ENCODE peak calls at places on chromosomes 7 and 10, in six cellular contexts. R is IMR-90, H is mesenchymal stem cell, K is neuronal stem cell, U is H1, I is trophoblast cell. L is an unnamed sample.

GRCh38 chr10:51852297-51852696 is 152.9 kb upstream of the CSTF2T start:
- DNase-seq in R (no peak), H (no peak), K (no peak), U (no peak), I (no peak), L (no peak)

GRCh38 chr10:102072867-102073527 is 7.8 kb downstream of the HPS6 start:
- DNase-seq in R (peak), H (peak), K (peak), U (no peak), I (peak), L (peak)

GRCh38 chr10:94546616-94547175 is 1.1 kb downstream of the HELLS start:
- DNase-seq in R (peak), H (peak), K (no peak), U (no peak), I (no peak), L (no peak)

GRCh38 chr7:37901890-37902524 is 14.6 kb downstream of the SFRP4 start:
- DNase-seq in R (peak), H (peak), K (no peak), U (no peak), I (no peak), L (peak)

GRCh38 chr7:88339195-88339922 is 32.7 kb upstream of the STEAP4 start:
- DNase-seq in R (no peak), H (no peak), K (no peak), U (no peak), I (no peak), L (no peak)

GRCh38 chr10:86105181-86105580 is 261.4 kb downstream of the GRID1 start:
- DNase-seq in R (no peak), H (no peak), K (no peak), U (no peak), I (no peak), L (no peak)

GRCh38 chr10:34083567-34083966 is 731.5 kb downstream of the PARD3 start:
- DNase-seq in R (no peak), H (no peak), K (no peak), U (no peak), I (no peak), L (no peak)

GRCh38 chr10:5975641-5976473 is 1.5 kb downstream of the IL15RA start:
- DNase-seq in R (peak), H (peak), K (no peak), U (no peak), I (peak), L (peak)

GRCh38 chr10:11525503-11525902 is 85.9 kb downstream of the USP6NL start:
- DNase-seq in R (peak), H (no peak), K (no peak), U (no peak), I (no peak), L (no peak)

GRCh38 chr7:142542938-142543337 is 206.3 kb upstream of the PRSS1 start:
- DNase-seq in R (peak), H (peak), K (no peak), U (no peak), I (no peak), L (no peak)

GRCh38 chr7:78523903-78524302 is 725.3 kb downstream of the PHTF2 start:
- DNase-seq in R (no peak), H (no peak), K (no peak), U (no peak), I (no peak), L (peak)

GRCh38 chr7:94190599-94191061 is 186.5 kb upstream of the BET1 start:
- DNase-seq in R (peak), H (peak), K (no peak), U (no peak), I (no peak), L (no peak)

GRCh38 chr7:39465055-39465929 is 100.9 kb upstream of the YAE1 start:
- DNase-seq in R (peak), H (peak), K (peak), U (peak), I (peak), L (peak)

GRCh38 chr10:43229208-43230061 is 37.4 kb downstream of the RASGEF1A start:
- DNase-seq in R (no peak), H (no peak), K (peak), U (no peak), I (no peak), L (no peak)

GRCh38 chr7:116447436-116447835 is 52.1 kb upstream of the CAV2 start:
- DNase-seq in R (no peak), H (no peak), K (no peak), U (no peak), I (no peak), L (no peak)

GRCh38 chr10:113438660-113439059 is 114.2 kb upstream of the HABP2 start:
- DNase-seq in R (peak), H (peak), K (no peak), U (no peak), I (no peak), L (no peak)

GRCh38 chr7:99557940-99558305 is 519 bp upstream of the ZNF655 start:
- DNase-seq in R (no peak), H (no peak), K (no peak), U (no peak), I (peak), L (peak)
- H4K8ac ChIP-seq in R (peak), H (peak), K (peak), U (peak), I (peak), L (no peak)

DNA sequence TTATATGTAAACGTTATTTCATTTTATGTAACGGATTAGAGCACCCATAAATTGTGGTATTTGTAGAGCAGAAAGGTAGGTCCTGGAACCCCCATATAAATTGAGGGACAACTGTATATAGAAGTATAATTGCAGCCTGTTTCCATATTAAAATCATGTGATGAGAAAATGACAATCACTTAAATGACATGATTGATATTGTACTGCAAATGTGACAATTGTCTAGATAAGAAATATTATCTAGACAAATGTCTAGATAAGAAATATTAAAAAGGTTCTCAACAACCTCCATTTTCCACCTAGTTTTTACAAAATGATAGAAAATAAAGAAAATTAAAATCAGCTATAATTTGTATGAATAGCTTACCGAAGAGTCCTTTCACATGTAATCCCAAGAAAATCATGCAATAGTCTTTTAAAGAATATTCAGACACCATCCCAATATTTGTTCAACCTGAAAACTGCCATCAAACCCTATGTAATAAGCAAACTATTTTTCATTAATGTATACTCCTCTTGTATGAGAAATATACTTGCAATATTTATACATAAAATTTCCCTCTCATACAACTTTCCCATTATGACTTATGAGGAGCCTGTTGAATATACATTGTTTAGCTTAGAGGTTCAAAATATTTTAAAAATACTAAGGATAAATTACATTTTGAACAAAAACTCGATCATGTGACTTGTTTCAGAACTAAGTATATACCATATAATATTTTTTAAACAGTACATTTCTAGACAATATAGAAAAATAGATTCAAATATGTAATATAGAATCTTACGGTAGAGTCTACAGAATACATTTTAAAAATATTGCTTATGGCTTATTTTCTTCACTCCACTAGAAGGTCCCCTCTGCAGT is 153.2 kb downstream of the CRPPA start:
- DNase-seq in R (no peak), H (no peak), K (no peak), U (no peak), I (no peak), L (no peak)
- H3K4me3 ChIP-seq in R (no peak), H (no peak), K (no peak), U (no peak), I (no peak), L (no peak)

GRCh38 chr10:35667971-35668370 is 25.9 kb upstream of the FZD8 start:
- DNase-seq in R (no peak), H (no peak), K (no peak), U (no peak), I (no peak), L (no peak)

GRCh38 chr10:35668865-35669650 is 27.0 kb upstream of the FZD8 start:
- DNase-seq in R (no peak), H (no peak), K (no peak), U (no peak), I (no peak), L (no peak)

DNA sequence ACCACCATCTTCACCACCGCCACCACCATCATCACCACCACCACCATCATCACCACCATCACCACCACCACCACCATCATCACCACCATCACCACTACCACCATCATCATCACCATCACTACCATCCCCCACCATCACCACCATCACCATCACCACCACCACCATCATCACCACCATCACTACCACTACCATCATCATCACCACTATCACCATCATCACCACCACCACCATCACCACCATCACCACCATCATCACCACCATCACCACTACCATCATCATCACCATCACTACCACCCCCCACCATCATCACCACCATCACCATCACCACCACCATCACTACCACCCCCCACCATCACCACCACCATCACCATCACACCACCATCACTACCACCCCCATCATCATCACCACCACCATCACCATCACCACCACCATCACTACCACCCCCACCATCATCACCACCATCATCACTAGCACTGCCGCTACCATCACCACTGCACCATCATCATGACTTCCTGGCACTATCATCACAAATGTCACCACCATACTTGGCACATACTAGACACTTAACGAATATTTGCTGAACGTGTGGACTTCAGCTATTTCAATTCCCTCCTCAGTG is 25.3 kb upstream of the FZD8 start:
- DNase-seq in R (no peak), H (no peak), K (no peak), U (no peak), I (no peak), L (no peak)
- H4K8ac ChIP-seq in R (no peak), H (no peak), K (no peak), U (no peak), I (no peak), L (no peak)

GRCh38 chr7:114087674-114088539 is 169.1 kb upstream of the PPP1R3A start:
- DNase-seq in R (no peak), H (no peak), K (peak), U (no peak), I (no peak), L (peak)
- H3K4me3 ChIP-seq in R (peak), H (peak), K (peak), U (peak), I (no peak), L (peak)

DNA sequence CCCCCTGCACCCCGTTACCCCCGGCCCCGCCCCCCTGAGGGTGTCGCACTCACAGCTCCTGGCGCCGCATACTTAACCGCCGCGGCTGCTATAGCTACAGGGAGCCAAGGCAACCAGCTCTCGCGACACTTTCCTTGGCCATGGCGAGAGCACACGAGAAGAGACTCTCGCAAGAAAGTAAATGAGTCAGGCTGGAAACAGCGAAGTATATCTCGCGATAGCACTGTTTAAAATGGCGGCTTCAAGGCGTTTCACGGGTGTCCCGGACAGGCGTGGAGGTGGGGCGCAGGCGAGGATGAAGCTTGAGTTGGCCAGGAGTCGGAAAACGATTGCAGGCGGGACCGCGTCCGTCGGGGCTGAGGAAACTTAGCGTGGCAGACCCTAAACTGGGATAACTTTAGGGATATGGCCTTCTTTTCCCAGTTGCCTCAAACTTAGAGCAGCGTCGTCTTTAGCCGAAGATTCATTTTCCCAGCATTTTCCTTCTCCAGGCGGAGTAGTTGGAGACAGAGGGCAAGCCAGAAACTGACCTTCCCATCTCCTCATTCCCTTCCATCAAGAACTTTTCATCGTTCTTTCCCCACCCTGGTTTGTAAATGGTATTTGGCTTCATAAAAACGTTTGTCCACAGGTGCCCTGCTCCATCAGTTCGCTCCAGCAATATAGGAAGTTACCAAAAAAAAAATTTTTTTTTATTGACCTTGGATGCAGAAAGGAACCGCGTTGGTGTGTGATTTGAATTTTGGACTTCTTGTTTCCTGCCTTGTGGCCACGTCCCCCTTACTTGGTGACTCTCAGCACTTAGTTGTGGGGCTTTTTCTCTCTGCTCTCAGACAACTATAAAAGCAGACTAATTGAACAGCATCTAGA is 15.2 kb downstream of the MYOZ1 start:
- DNase-seq in R (peak), H (peak), K (peak), U (peak), I (peak), L (peak)
- H4K8ac ChIP-seq in R (peak), H (peak), K (no peak), U (peak), I (peak), L (no peak)

DNA sequence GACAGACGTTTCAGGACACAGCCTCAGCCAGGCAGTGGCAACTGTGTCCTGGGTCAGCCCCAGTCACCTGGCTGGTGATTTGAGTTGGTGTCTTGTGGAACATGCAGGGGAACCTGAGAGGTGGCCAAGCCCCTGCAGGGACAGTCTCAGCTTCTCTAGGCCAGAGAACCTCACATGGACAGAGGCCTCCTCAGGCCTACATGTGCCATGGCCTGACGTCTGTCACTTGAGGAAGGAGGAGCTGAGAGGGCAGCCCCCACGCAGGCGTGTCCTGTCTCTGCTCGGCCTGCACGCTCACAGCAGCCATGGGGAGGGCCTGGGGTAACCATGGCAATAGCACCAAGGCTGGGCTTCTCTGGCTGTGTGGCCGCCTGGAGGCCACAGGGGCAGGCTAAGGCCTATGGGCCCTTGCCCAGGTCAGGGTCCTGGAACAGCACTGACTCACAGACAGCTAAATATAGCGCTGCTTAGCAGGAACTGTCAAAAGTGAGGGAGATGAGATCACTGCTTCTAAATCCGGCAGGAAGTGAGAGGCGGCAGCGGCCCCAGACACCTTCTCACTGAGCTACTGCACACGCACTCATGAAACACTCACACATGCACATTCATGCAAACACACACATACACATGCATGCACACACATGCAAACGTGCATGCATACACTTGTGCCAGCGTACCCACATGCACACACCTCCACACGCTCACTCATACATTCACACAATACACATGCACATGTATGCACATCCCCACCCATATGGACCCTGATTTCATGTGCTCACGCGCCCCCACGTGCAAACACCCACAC is 57.0 kb downstream of the YKT6 start:
- DNase-seq in R (peak), H (peak), K (no peak), U (no peak), I (peak), L (peak)
- H3K4me3 ChIP-seq in R (no peak), H (no peak), K (no peak), U (no peak), I (no peak), L (no peak)

GRCh38 chr7:41995632-41996271 is 241.3 kb downstream of the GLI3 start:
- DNase-seq in R (no peak), H (no peak), K (no peak), U (no peak), I (no peak), L (no peak)
- H4K8ac ChIP-seq in R (no peak), H (no peak), K (no peak), U (no peak), I (no peak), L (no peak)

DNA sequence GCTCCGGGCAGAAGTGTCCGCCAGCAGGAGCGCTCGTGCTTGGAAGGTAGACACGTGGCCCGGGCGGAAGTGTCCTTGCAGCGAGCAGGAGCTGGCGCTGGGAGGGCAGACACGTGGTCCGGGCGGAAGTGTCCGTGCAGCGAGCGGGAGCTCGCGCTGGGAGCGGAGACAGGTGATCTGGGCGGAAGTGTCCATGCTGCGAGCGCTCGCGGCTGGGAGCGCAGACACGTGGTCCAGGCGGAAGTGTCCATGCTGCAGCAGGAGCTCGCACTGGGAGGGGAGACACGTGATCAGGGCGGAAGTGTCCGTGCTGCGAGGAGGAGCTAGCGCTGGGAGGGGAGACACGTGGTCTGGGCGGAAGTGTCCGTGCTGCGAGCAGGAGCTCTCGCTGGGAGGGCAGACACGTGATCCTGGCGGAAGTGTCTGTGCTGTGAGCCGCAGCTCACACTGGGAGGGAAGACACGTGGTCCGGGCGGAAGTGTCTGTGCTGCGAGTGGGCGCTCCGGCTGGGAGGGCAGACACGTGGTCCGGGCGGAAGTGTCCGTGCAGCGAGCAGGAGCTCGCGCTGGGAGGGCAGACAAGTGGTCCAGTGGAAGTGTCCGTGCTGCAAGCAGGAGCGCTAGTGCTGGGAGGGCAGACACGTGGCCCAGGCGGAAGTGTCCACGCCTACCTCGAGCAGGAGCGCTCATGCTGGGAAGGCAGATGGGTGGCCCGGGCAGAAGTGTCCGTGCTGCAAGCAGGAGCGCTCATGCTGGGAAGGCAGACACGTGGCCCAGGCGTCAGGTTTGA is 41.1 kb upstream of the PRKAR1B start:
- DNase-seq in R (peak), H (no peak), K (no peak), U (no peak), I (peak), L (no peak)
- H3K4me3 ChIP-seq in R (no peak), H (no peak), K (no peak), U (no peak), I (no peak), L (no peak)

GRCh38 chr7:122430710-122431109 is 126.2 kb upstream of the FEZF1 start:
- DNase-seq in R (no peak), H (no peak), K (no peak), U (no peak), I (no peak), L (no peak)
- H4K8ac ChIP-seq in R (no peak), H (no peak), K (no peak), U (no peak), I (no peak), L (no peak)

GRCh38 chr10:1489801-1490200 is 247.5 kb downstream of the ADARB2 start:
- DNase-seq in R (no peak), H (no peak), K (no peak), U (no peak), I (no peak), L (no peak)
- H3K4me3 ChIP-seq in R (no peak), H (no peak), K (no peak), U (no peak), I (no peak), L (no peak)